ENCODE peak calls at places on chromosome 9, in five cellular contexts. I is thoracic aorta, B is heart left ventricle, Y is PC-3, T is sigmoid colon. U is an unnamed sample. For H3K27me3, the result is how much of the 10 kb centered on the place peaks cover.

GRCh38 chr9:97562542-97562941 is 61.1 kb downstream of the TMOD1 start:
- DNase-seq in T (no peak), Y (no peak), B (no peak), I (no peak), U (no peak)

GRCh38 chr9:33017283-33018041 is 7.6 kb upstream of the DNAJA1 start:
- DNase-seq in I (no peak), T (no peak), B (no peak), Y (no peak), U (no peak)

GRCh38 chr9:136036050-136036449 is 59.0 kb downstream of the NACC2 start:
- DNase-seq in Y (no peak), B (no peak), I (no peak), T (no peak), U (no peak)

GRCh38 chr9:87518702-87519335 is 21.2 kb downstream of the DAPK1 start:
- DNase-seq in Y (no peak), I (no peak), B (no peak), T (peak), U (no peak)

GRCh38 chr9:69590241-69590640 is 81.9 kb downstream of the APBA1 start:
- DNase-seq in B (no peak), T (no peak), Y (no peak), I (no peak), U (no peak)

GRCh38 chr9:99824378-99825157 is 2.9 kb downstream of the NR4A3 start:
- DNase-seq in Y (no peak), B (no peak), T (peak), I (no peak), U (no peak)

GRCh38 chr9:135692410-135692809 is 6.9 kb downstream of the SOHLH1 start:
- DNase-seq in B (no peak), T (no peak), Y (no peak), I (no peak), U (no peak)

GRCh38 chr9:4293293-4293931 is 6.5 kb downstream of the GLIS3 start:
- DNase-seq in Y (peak), I (no peak), T (no peak), B (no peak), U (no peak)

GRCh38 chr9:121860744-121861143 is 209.3 kb downstream of the DAB2IP start:
- DNase-seq in Y (no peak), I (no peak), T (peak), B (no peak), U (no peak)

GRCh38 chr9:16870606-16871357 is at the start of gene BNC2:
- DNase-seq in T (peak), B (peak), I (no peak), Y (peak), U (no peak)

GRCh38 chr9:122819791-122820489 is 8.4 kb downstream of the PDCL start:
- DNase-seq in I (no peak), B (no peak), T (no peak), Y (peak), U (no peak)

GRCh38 chr9:96858670-96859069 is 4.4 kb upstream of the ZNF782 start:
- DNase-seq in Y (no peak), B (no peak), I (no peak), T (no peak), U (no peak)

GRCh38 chr9:98775831-98776441 is 20.4 kb downstream of the ANKS6 start:
- DNase-seq in T (no peak), I (no peak), Y (peak), B (no peak), U (no peak)

GRCh38 chr9:105681724-105682123 is 12.6 kb upstream of the TMEM38B start:
- DNase-seq in Y (peak), B (no peak), I (no peak), T (no peak), U (no peak)

GRCh38 chr9:3824062-3824461 is 298.3 kb upstream of the RFX3 start:
- DNase-seq in Y (no peak), B (no peak), T (no peak), I (no peak), U (no peak)

GRCh38 chr9:136578915-136579637 is 33.2 kb upstream of the NOTCH1 start:
- DNase-seq in B (peak), Y (peak), T (no peak), I (no peak), U (no peak)

GRCh38 chr9:123422593-123422992 is 66.6 kb downstream of the CRB2 start:
- DNase-seq in T (no peak), B (no peak), Y (no peak), I (no peak), U (no peak)

GRCh38 chr9:6330958-6331634 is 2.9 kb downstream of the TPD52L3 start:
- DNase-seq in T (no peak), B (no peak), Y (no peak), I (no peak), U (no peak)

GRCh38 chr9:81787747-81788632 is 98.6 kb upstream of the TLE1 start:
- DNase-seq in Y (peak), I (no peak), T (peak), B (no peak), U (no peak)

GRCh38 chr9:15915711-15916110 is 362.9 kb downstream of the CCDC171 start:
- DNase-seq in I (no peak), B (no peak), T (no peak), Y (peak), U (no peak)

GRCh38 chr9:4959028-4959427 is 26.0 kb upstream of the JAK2 start:
- DNase-seq in Y (no peak), T (no peak), I (no peak), B (no peak), U (no peak)

GRCh38 chr9:94014066-94014654 is 59.0 kb upstream of the BARX1 start:
- DNase-seq in B (no peak), Y (peak), I (no peak), T (no peak), U (no peak)

GRCh38 chr9:112112941-112113399 is 62.1 kb downstream of the SUSD1 start:
- DNase-seq in Y (peak), B (no peak), I (no peak), T (no peak), U (no peak)

GRCh38 chr9:95669253-95669652 is 152.5 kb upstream of the PTCH1 start:
- DNase-seq in I (no peak), Y (no peak), T (no peak), B (no peak), U (no peak)

GRCh38 chr9:114004221-114004716 is 73.8 kb downstream of the AMBP start:
- DNase-seq in Y (no peak), T (peak), I (no peak), B (peak), U (no peak)

DNA sequence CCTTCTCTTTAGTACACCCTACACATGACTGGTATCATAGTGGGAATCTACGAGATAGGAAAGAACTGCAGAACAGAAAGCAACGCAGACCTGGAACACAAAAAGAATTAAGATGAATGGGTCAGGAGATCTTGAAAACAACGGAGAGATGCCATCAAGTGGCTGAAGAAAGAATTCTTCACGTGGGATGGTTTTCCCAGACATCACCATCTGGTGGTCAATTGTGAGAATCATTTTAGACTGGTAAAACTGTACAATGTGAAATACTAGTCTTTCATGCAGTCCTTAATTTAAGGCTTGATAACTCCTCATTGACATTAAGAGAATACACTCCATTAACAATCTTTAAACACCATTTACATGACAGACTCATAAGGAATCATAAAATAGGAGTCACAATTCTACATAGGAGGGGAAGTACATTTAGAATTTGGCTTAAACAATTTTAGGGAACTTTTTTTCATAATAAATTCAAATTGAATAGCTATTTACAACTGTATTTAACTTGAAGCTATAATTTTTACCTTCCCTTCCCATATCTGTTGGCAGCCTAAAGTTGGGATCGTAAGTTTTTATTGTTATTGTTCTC is 128.4 kb upstream of the TRPM3 start:
- DNase-seq in B (no peak), T (no peak), I (no peak), Y (peak), U (no peak)
- TF ChIP-seq CTCF in B (peak), T (peak), I (peak), Y (peak), U (peak)

DNA sequence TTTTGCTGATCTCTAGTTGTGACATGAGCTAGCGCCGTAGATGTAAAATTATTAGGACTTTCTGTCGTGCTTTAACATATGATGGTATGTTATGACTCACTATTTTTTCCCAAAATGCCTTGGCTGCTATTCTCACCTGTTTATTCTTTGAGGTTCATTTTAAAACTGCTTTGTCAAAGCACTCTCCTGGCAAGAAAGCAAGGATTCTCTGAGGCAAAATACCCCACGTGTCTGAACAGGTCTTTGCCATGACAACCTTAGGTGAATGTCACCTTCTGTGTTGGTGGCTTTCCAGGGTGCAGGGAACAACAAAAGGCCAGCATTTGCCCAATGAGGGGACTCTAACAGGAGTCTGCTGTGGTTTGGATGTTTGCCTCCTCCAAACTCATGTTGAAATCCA is 30.6 kb upstream of the COL5A1 start:
- DNase-seq in B (no peak), Y (no peak), T (no peak), I (no peak), U (no peak)
- H3K27me3 ChIP-seq in B (under half), Y (under half), T (under half), I (under half), U (under half)

GRCh38 chr9:107294756-107295155 is 11.7 kb downstream of the RAD23B start:
- DNase-seq in I (no peak), B (no peak), T (no peak), Y (no peak), U (no peak)

GRCh38 chr9:107295995-107296394 is 12.9 kb downstream of the RAD23B start:
- DNase-seq in I (no peak), Y (no peak), T (no peak), B (no peak), U (no peak)

GRCh38 chr9:107293555-107294085 is 10.5 kb downstream of the RAD23B start:
- DNase-seq in T (no peak), I (no peak), Y (no peak), B (no peak), U (no peak)

GRCh38 chr9:107299437-107299836 is 16.4 kb downstream of the RAD23B start:
- DNase-seq in T (no peak), I (no peak), B (no peak), Y (peak), U (no peak)
- TF ChIP-seq CTCF in T (no peak), I (no peak), B (no peak), Y (peak), U (no peak)

GRCh38 chr9:133634024-133634691 is 2.0 kb upstream of the DBH start:
- DNase-seq in Y (no peak), B (no peak), T (no peak), I (no peak), U (no peak)

GRCh38 chr9:133635098-133635497 is 1.1 kb upstream of the DBH start:
- DNase-seq in Y (no peak), B (no peak), T (no peak), I (no peak), U (no peak)

GRCh38 chr9:133632806-133633680 is 3.1 kb upstream of the DBH start:
- DNase-seq in I (no peak), Y (no peak), B (no peak), T (no peak), U (no peak)

GRCh38 chr9:133635506-133635902 is 659 bp upstream of the DBH start:
- DNase-seq in B (no peak), T (no peak), Y (no peak), I (no peak), U (no peak)

DNA sequence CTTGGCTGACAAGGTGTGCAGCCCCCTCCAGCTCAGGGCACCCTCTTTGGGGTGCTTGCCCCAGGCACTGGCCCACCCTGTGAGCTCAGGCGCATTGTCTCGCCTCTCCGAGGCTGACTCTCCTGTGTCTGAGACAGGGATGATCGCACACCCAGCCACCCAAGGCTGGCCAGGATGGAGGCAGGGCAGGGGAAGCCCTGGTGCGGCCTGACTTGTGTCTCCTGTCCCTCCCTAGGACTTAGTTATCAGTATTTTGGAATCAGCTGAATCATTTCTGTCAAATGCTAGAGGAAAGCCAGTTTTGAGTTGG is 2.5 kb upstream of the DBH start:
- DNase-seq in B (no peak), T (no peak), Y (no peak), I (no peak), U (no peak)
- H3K27me3 ChIP-seq in B (under half), T (under half), Y (under half), I (under half), U (half or more)

DNA sequence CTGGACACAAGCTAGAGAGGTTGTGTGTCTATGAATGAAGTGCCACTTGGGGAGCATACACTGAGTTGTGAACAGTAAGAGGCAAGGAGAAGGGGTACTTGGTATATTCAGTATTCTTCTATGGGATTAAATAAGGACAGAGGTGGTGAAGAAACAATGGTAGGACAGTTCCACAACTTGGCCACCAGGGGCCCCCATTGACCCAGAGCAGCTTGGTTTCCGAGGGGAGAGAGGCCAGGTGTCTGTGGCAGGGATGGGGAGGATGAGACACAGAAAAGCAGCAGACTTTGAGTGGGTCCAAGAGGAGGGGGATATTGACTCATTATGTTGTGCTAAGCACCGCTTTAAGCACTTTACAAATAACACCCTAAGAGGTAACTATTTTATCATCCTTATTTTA is 220.6 kb downstream of the MELK start:
- DNase-seq in I (no peak), T (no peak), Y (no peak), B (no peak), U (no peak)
- TF ChIP-seq CTCF in I (no peak), T (no peak), Y (peak), B (no peak), U (no peak)

GRCh38 chr9:131554088-131554864 is 9.0 kb downstream of the PRRT1B start:
- DNase-seq in I (no peak), T (no peak), B (no peak), Y (no peak), U (no peak)
- H3K27me3 ChIP-seq in I (under half), T (under half), B (under half), Y (under half), U (half or more)

GRCh38 chr9:127396808-127397721 is at the start of gene SLC2A8:
- DNase-seq in B (peak), I (peak), Y (peak), T (peak), U (peak)
- TF ChIP-seq CTCF in B (peak), I (peak), Y (peak), T (peak), U (peak)

GRCh38 chr9:137875846-137876245 is 1.7 kb upstream of the CACNA1B start:
- DNase-seq in T (no peak), Y (no peak), I (no peak), B (no peak), U (no peak)

GRCh38 chr9:137876781-137877386 is 698 bp upstream of the CACNA1B start:
- DNase-seq in Y (no peak), B (no peak), T (no peak), I (no peak), U (no peak)

GRCh38 chr9:137878146-137878941 is 762 bp downstream of the CACNA1B start:
- DNase-seq in Y (no peak), B (no peak), T (no peak), I (no peak), U (no peak)

GRCh38 chr9:137875354-137875753 is 2.2 kb upstream of the CACNA1B start:
- DNase-seq in Y (no peak), B (no peak), T (no peak), I (no peak), U (no peak)

GRCh38 chr9:137876269-137876668 is 1.3 kb upstream of the CACNA1B start:
- DNase-seq in Y (no peak), B (no peak), T (no peak), I (no peak), U (no peak)
- H3K27me3 ChIP-seq in Y (under half), B (under half), T (under half), I (under half), U (under half)

GRCh38 chr9:1337169-1337568 is 287.0 kb downstream of the DMRT2 start:
- DNase-seq in Y (peak), T (no peak), I (no peak), B (no peak), U (no peak)
- TF ChIP-seq CTCF in Y (peak), T (no peak), I (no peak), B (no peak), U (no peak)